ENCODE peak calls at places on chromosomes 4 and X, in four cellular contexts. I is stimulated activated CD4-positive, alpha-beta T cell treated with anti-CD3 and anti-CD28 coated beads, TNF-alpha, amount 100 ng/mL, for 4 hours; N is WERI-Rb-1; K is amygdala. A is an unnamed sample.

GRCh38 chr4:42150653-42151567 is 1.5 kb downstream of the BEND4 start:
- DNase-seq in I (no peak), N (peak), K (no peak), A (peak)

GRCh38 chrX:18873189-18873791 is 110.6 kb downstream of the PHKA2 start:
- DNase-seq in I (no peak), N (no peak), K (no peak), A (no peak)

GRCh38 chr4:142817442-142817841 is 28.7 kb downstream of the INPP4B start:
- DNase-seq in I (no peak), N (peak), K (no peak), A (no peak)

GRCh38 chr4:84938316-84938715 is 28.2 kb downstream of the WDFY3 start:
- DNase-seq in I (no peak), N (no peak), K (no peak), A (no peak)

GRCh38 chr4:70637239-70637920 is 8.8 kb downstream of the ENAM start:
- DNase-seq in I (no peak), N (no peak), K (no peak), A (no peak)

GRCh38 chr4:134018845-134019244 is 182.7 kb downstream of the PABPC4L start:
- DNase-seq in I (no peak), N (no peak), K (no peak), A (no peak)

GRCh38 chr4:79652232-79652631 is 244.2 kb upstream of the GK2 start:
- DNase-seq in I (no peak), N (no peak), K (no peak), A (no peak)

GRCh38 chr4:174255790-174256189 is 27.7 kb downstream of the FBXO8 start:
- DNase-seq in I (no peak), N (no peak), K (no peak), A (no peak)

A was measured in activated B cell treated with CpG ODN at 0.5 μM for 24 hours.